ENCODE peak calls at places on chromosomes 13 and 19, in four cellular contexts. Z is GM12878, J is GM12891, L is K562. S is an unnamed sample.

GRCh38 chr13:45374917-45375316 is 33.9 kb upstream of the TPT1 start:
- DNase-seq in Z (no peak), L (no peak), J (no peak), S (no peak)

GRCh38 chr19:31387662-31388175 is 38.5 kb upstream of the TSHZ3 start:
- DNase-seq in L (no peak), Z (no peak), J (no peak), S (no peak)

GRCh38 chr13:84896128-84896527 is 903.1 kb downstream of the SLITRK6 start:
- DNase-seq in Z (peak), L (peak), J (peak), S (no peak)

GRCh38 chr13:50521750-50522149 is 321.7 kb downstream of the DLEU7 start:
- DNase-seq in J (no peak), L (no peak), Z (no peak), S (no peak)

GRCh38 chr19:49639401-49640112 is 386 bp downstream of the RRAS start:
- DNase-seq in J (no peak), L (no peak), Z (no peak), S (no peak)

GRCh38 chr13:25882732-25883357 is 169.0 kb downstream of the SHISA2 start:
- DNase-seq in L (no peak), J (no peak), Z (no peak), S (no peak)

GRCh38 chr13:95298971-95299627 is 2.2 kb downstream of the ABCC4 start:
- DNase-seq in Z (no peak), L (no peak), J (no peak), S (no peak)

GRCh38 chr19:48770734-48771472 is 15.6 kb downstream of the FGF21 start:
- DNase-seq in L (no peak), Z (no peak), J (no peak), S (no peak)

GRCh38 chr19:55605637-55606470 is at the start of gene ZNF865:
- DNase-seq in L (peak), Z (peak), J (no peak), S (peak)

GRCh38 chr13:75947448-75947847 is 311.3 kb downstream of the LMO7 start:
- DNase-seq in J (no peak), L (peak), Z (no peak), S (no peak)

GRCh38 chr13:113508531-113509254 is 18.2 kb upstream of the DCUN1D2 start:
- DNase-seq in Z (no peak), L (no peak), J (no peak), S (no peak)

GRCh38 chr13:94617389-94618000 is 15.8 kb downstream of the GPR180 start:
- DNase-seq in L (no peak), J (no peak), Z (no peak), S (no peak)

GRCh38 chr13:72126424-72126823 is 259.4 kb upstream of the DACH1 start:
- DNase-seq in J (no peak), L (no peak), Z (no peak), S (no peak)

GRCh38 chr13:113561417-113562084 is 23.0 kb upstream of the TFDP1 start:
- DNase-seq in J (no peak), Z (no peak), L (no peak), S (no peak)

GRCh38 chr19:37007587-37008220 is 70.5 kb upstream of the ZNF420 start:
- DNase-seq in L (peak), Z (no peak), J (no peak), S (peak)

GRCh38 chr19:44051654-44052402 is at the start of gene ZNF223:
- DNase-seq in Z (peak), L (peak), J (peak), S (peak)

GRCh38 chr13:92379371-92379770 is 847.2 kb upstream of the GPC6 start:
- DNase-seq in Z (no peak), L (no peak), J (no peak), S (no peak)

GRCh38 chr13:41588899-41589298 is 131.5 kb downstream of the RGCC start:
- DNase-seq in L (peak), J (no peak), Z (no peak), S (peak)

GRCh38 chr13:44549461-44549860 is 26.7 kb downstream of the TSC22D1 start:
- DNase-seq in Z (no peak), J (no peak), L (no peak), S (no peak)

GRCh38 chr19:41427647-41428480 is 690 bp upstream of the B3GNT8 start:
- DNase-seq in Z (no peak), L (peak), J (no peak), S (peak)

GRCh38 chr13:34349091-34349722 is 531.3 kb downstream of the RFC3 start:
- DNase-seq in Z (no peak), L (no peak), J (no peak), S (no peak)

GRCh38 chr13:30846311-30846710 is 59.8 kb upstream of the MEDAG start:
- DNase-seq in Z (no peak), L (no peak), J (no peak), S (no peak)

GRCh38 chr13:23889598-23890224 is 511 bp upstream of the MIPEP start:
- DNase-seq in L (no peak), J (no peak), Z (no peak), S (no peak)

GRCh38 chr13:65808061-65808460 is 1422.1 kb downstream of the PCDH9 start:
- DNase-seq in Z (no peak), L (no peak), J (no peak), S (no peak)

GRCh38 chr13:46630419-46631183 is 77.6 kb downstream of the LRCH1 start:
- DNase-seq in J (no peak), Z (no peak), L (no peak), S (no peak)

GRCh38 chr19:51689751-51690358 is 3.3 kb upstream of the SPACA6 start:
- DNase-seq in J (no peak), L (peak), Z (no peak), S (no peak)

GRCh38 chr13:112867301-112867711 is 101.7 kb upstream of the MCF2L start:
- DNase-seq in Z (no peak), J (no peak), L (no peak), S (no peak)

GRCh38 chr13:21901772-21902708 is 231.2 kb downstream of the FGF9 start:
- DNase-seq in L (no peak), Z (no peak), J (no peak), S (no peak)

GRCh38 chr13:33441015-33441414 is 155.5 kb upstream of the STARD13 start:
- DNase-seq in J (no peak), Z (no peak), L (no peak), S (no peak)

GRCh38 chr19:45424191-45425058 is 708 bp upstream of the ERCC1 start:
- DNase-seq in L (peak), Z (no peak), J (no peak), S (peak)

GRCh38 chr13:22789916-22790315 is 390.9 kb upstream of the SGCG start:
- DNase-seq in J (no peak), L (no peak), Z (no peak), S (no peak)

GRCh38 chr13:31982540-31982939 is 49.0 kb upstream of the FRY start:
- DNase-seq in J (no peak), L (no peak), Z (no peak), S (peak)

GRCh38 chr13:102182170-102182569 is 219.7 kb downstream of the FGF14 start:
- DNase-seq in J (no peak), L (no peak), Z (no peak), S (no peak)

GRCh38 chr13:107284168-107284567 is 716.2 kb upstream of the ARGLU1 start:
- DNase-seq in J (no peak), Z (no peak), L (no peak), S (no peak)

GRCh38 chr19:47111682-47112165 is 1.9 kb downstream of the ZC3H4 start:
- DNase-seq in L (no peak), J (no peak), Z (no peak), S (peak)

GRCh38 chr13:25286308-25286968 is 850 bp downstream of the MTMR6 start:
- DNase-seq in Z (no peak), J (no peak), L (no peak), S (no peak)

GRCh38 chr13:98565726-98566577 is 11.0 kb downstream of the STK24 start:
- DNase-seq in J (no peak), L (no peak), Z (no peak), S (no peak)

GRCh38 chr13:78147905-78148304 is 229.3 kb upstream of the EDNRB start:
- DNase-seq in L (no peak), J (no peak), Z (no peak), S (no peak)

DNA sequence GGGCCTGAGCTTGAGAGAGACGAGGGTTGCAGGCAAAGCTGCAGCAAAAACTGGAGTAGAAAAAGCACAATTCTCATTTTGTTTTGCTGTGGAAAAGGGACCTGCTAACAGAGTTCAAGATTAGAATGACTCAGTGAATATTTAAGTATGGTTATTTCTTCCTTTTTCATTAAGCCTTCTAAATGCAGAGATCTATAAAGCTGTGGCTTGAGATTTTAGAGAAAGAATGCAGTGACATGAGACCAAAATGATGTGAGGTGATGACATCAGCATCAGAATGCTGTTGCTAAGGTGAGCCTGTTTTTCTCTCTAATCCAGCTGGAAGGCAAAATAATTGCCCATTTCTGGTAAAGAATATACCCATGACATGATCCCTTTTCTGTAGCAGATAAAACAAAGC is 10.8 kb upstream of the MBNL2 start:
- DNase-seq in L (no peak), J (no peak), Z (no peak), S (no peak)
- TF ChIP-seq SPI1 in L (no peak), J (no peak), Z (no peak), S (no peak)

GRCh38 chr13:20901668-20902437 is 693 bp downstream of the XPO4 start:
- DNase-seq in J (peak), L (peak), Z (no peak), S (peak)
- TF ChIP-seq SPI1 in J (no peak), L (no peak), Z (no peak), S (no peak)

GRCh38 chr19:15400521-15401396 is 18.0 kb downstream of the AKAP8L start:
- DNase-seq in J (no peak), L (no peak), Z (no peak), S (no peak)

GRCh38 chr19:15402411-15403150 is 16.2 kb downstream of the AKAP8L start:
- DNase-seq in Z (no peak), J (no peak), L (no peak), S (no peak)

GRCh38 chr19:15399635-15400034 is 19.2 kb downstream of the AKAP8L start:
- DNase-seq in L (no peak), Z (no peak), J (no peak), S (no peak)

GRCh38 chr19:15403151-15403531 is 15.6 kb downstream of the AKAP8L start:
- DNase-seq in L (no peak), J (no peak), Z (no peak), S (no peak)

DNA sequence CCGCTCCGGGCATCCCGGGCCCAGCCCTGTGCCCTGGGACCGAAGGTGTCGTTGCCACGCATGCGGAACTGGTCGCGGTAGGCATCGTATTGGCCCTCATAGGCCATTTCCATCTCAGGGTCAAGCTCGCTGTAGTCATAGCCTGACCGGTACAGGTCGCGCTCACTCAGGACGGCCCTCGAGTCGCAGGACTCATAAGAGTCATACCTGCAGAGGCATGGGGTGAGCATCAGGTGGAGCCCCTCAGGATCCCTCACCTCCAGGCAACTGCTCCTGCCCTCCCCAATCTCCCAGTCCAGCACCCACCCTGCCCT is 17.4 kb downstream of the AKAP8L start:
- DNase-seq in Z (no peak), L (no peak), J (no peak), S (no peak)
- TF ChIP-seq SPI1 in Z (no peak), L (no peak), J (no peak), S (no peak)

GRCh38 chr13:96899946-96900345 is 94.3 kb downstream of the OXGR1 start:
- DNase-seq in J (no peak), L (no peak), Z (no peak), S (no peak)

GRCh38 chr13:96903085-96903484 is 91.2 kb downstream of the OXGR1 start:
- DNase-seq in J (no peak), L (no peak), Z (no peak), S (no peak)

GRCh38 chr13:96900992-96901391 is 93.3 kb downstream of the OXGR1 start:
- DNase-seq in J (no peak), L (no peak), Z (no peak), S (no peak)

GRCh38 chr13:96898855-96899254 is 95.4 kb downstream of the OXGR1 start:
- DNase-seq in L (no peak), Z (no peak), J (no peak), S (no peak)

DNA sequence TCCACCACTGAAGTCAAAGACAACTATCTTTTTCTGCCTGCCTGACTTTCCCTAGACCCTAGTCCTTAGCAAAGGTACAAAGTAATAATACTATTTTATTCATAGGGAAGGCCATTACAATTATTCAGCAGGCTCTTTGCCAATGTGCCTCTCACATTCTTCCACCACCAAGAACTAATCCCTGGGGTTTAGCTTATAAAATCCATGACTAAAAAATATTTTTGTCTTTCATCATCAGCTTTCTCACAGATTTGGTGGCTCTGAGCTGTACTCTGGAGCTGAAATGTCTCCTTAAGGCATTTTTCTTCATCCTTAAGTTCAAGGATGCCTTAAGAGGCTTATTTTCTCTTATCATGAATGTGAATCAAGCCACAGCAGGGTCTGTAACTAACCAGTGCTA is 96.1 kb downstream of the OXGR1 start:
- DNase-seq in L (no peak), J (no peak), Z (no peak), S (no peak)
- TF ChIP-seq SPI1 in L (no peak), J (no peak), Z (no peak), S (no peak)

GRCh38 chr19:12350185-12350889 is 15.1 kb downstream of the ZNF442 start:
- DNase-seq in L (no peak), Z (no peak), J (no peak), S (no peak)

GRCh38 chr19:12345197-12345596 is 11.8 kb upstream of the ZNF563 start:
- DNase-seq in J (no peak), L (no peak), Z (no peak), S (no peak)

GRCh38 chr19:12350890-12351197 is 14.6 kb downstream of the ZNF442 start:
- DNase-seq in L (no peak), J (no peak), Z (no peak), S (no peak)

GRCh38 chr19:12346896-12347295 is 13.5 kb upstream of the ZNF563 start:
- DNase-seq in J (no peak), L (no peak), Z (no peak), S (no peak)
- TF ChIP-seq SPI1 in J (no peak), L (no peak), Z (no peak), S (no peak)

GRCh38 chr13:66992183-66992582 is 238.0 kb downstream of the PCDH9 start:
- DNase-seq in J (no peak), L (no peak), Z (no peak), S (no peak)
- TF ChIP-seq SPI1 in J (no peak), L (no peak), Z (no peak), S (no peak)

GRCh38 chr19:3124630-3125029 is 11.2 kb upstream of the GNA15 start:
- DNase-seq in L (no peak), J (no peak), Z (no peak), S (no peak)

GRCh38 chr19:3125900-3126524 is 9.8 kb upstream of the GNA15 start:
- DNase-seq in J (peak), L (peak), Z (no peak), S (peak)

GRCh38 chr19:3132971-3133792 is 2.7 kb upstream of the GNA15 start:
- DNase-seq in Z (peak), L (peak), J (peak), S (peak)

GRCh38 chr19:3131168-3131567 is 4.7 kb upstream of the GNA15 start:
- DNase-seq in J (no peak), L (no peak), Z (no peak), S (peak)

GRCh38 chr19:3129112-3129511 is 6.7 kb upstream of the GNA15 start:
- DNase-seq in L (no peak), J (no peak), Z (no peak), S (no peak)
- TF ChIP-seq SPI1 in L (no peak), J (no peak), Z (no peak), S (no peak)

DNA sequence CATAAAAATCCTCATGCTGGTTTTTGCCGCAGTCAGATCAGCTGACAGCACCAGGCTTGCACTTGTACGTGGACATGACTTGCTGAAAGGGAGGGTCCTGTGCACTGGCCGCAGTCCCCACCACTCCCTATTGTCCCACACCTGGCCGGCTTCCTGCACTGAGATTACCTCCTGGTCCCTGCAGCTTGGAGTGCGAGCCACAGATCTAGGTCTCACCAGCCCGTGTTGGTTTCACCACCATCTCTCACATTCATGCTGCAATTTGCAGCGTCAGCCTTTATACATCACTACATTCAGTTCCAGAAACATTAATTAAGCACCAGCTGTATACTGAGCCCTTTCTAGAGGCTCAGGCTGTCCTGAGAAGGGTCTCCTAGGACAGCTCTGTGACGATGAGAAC is 15.0 kb upstream of the CD22 start:
- DNase-seq in L (no peak), Z (no peak), J (no peak), S (no peak)
- TF ChIP-seq SPI1 in L (no peak), Z (no peak), J (no peak), S (no peak)

S was measured in HL-60.